ENCODE peak calls at places on chromosomes 16 and 17, in four cellular contexts. F is WTC11, B is H9, V is OCI-LY7. U is an unnamed sample.

GRCh38 chr17:33778505-33779398 is 476.3 kb upstream of the CCL2 start:
- DNase-seq in V (peak; percentile 50), B (peak; percentile 65), F (peak; percentile 45), U (peak; percentile 58)

GRCh38 chr17:55420776-55421178 is 858 bp downstream of the MMD start:
- DNase-seq in V (peak; percentile 66), F (peak; percentile 40), B (no peak), U (peak; percentile 50)

GRCh38 chr17:33667052-33667509 is 374.0 kb upstream of the ASIC2 start:
- DNase-seq in V (no peak), B (no peak), F (no peak), U (no peak)

GRCh38 chr17:72119963-72120877 is 600 bp upstream of the SOX9 start:
- DNase-seq in B (peak; percentile 76), V (no peak), F (peak; percentile 46), U (peak; percentile 43)

GRCh38 chr17:9937164-9937835 is 32.2 kb upstream of the RCVRN start:
- DNase-seq in V (no peak), F (no peak), B (no peak), U (no peak)

GRCh38 chr17:76720211-76720610 is 6.2 kb downstream of the JMJD6 start:
- DNase-seq in F (no peak), B (no peak), V (no peak), U (no peak)

GRCh38 chr17:42288985-42289862 is 926 bp downstream of the STAT5A start:
- DNase-seq in F (peak; percentile 48), B (peak; percentile 78), V (no peak), U (no peak)

GRCh38 chr16:89449726-89450335 is 40.5 kb downstream of the ANKRD11 start:
- DNase-seq in B (no peak), F (no peak), V (peak; percentile 20), U (no peak)

GRCh38 chr17:47604268-47604927 is 45.3 kb upstream of the KPNB1 start:
- DNase-seq in B (no peak), F (no peak), V (no peak), U (no peak)

DNA sequence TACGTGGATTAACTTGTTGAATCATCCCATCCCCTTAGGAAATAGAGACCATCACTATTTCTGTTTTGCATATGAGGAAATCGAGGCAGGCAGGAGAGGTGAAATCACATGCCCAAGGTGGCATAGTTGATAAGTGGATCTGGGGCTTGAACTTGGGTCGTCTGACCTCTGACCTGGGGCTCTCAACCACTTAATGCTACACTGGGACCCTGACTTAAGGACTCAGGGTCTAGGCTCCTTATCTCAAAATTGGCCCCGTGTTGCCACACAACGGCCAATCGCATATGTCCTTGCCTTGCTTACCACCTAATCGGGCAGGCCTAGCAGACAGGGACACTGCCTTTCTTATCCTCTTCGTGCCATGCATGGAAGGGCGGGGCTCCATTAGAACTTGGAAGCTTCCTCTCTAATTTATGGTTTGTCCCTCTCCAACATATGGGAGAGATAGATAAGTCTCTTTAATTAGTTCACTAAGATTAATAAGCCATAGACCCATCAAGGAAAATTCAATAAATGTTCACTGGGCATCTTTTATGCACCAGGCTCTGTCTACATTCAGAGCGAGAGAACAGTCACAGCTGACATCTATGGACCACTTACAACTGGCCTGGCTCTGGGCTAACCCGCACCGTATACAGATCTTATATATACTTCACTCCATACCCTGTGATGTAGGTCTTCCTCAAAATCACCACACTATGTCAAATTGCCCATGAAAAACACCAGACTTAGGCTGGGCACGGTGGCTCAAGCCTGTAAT is 35.0 kb downstream of the CDH1 start:
- DNase-seq in F (no peak), B (no peak), V (no peak), U (no peak)
- TF ChIP-seq CTCF in F (no peak), B (no peak), V (no peak), U (no peak)

GRCh38 chr17:79721993-79722671 is 8.6 kb upstream of the ENPP7 start:
- DNase-seq in V (peak; percentile 35), F (peak; percentile 31), B (peak; percentile 71), U (no peak)
- TF ChIP-seq CTCF in V (peak; percentile 62), F (peak; percentile 27), B (peak; percentile 70), U (peak; percentile 33)

DNA sequence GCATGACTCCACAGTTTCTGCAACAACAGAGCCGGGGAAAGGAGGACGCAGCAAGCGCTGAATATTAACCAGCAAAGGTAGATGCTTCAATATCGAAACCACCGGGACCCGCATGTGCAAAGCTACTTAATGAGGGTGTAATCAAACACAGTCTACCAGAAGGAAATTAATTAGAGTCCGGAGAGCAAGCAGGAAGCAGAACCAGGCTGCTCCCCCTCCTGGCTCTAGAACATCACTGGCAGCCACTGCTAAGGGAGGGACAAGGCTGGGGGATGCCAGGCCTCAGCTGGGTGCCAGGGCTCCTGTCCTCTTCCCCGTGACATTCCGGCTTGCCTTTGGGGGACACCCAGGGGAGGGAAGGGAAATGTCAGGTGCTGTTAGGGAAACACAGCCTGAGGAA is 21.7 kb downstream of the LRRC75A start:
- DNase-seq in F (no peak), V (no peak), B (peak; percentile 37), U (no peak)
- TF ChIP-seq CTCF in F (no peak), V (no peak), B (peak; percentile 14), U (no peak)

DNA sequence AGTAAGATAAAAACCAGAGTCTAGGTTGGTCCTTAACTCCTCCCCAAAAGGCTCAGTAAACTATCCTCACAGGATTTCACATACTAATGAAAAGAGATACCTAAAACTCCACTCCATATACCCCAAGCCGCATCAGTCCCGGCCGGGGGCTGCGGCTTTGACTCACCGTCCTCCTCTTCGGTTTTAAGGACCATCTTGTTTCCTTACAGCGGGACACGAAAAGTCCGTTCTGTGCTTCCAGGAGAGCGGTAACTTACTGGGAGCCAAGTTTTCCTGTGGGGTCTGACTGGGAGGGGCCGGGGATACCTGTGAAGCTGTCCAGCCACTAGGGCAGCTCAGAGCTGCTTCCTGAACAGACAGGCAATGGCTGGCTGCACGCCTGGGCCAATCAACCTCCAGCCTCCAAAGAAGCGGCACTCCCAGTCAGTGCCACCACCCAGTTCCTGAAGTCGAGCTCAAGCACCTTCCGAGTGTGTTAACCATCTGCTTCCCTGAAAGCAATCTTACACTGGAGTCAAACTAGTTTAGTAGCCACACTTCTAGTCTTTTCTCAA is 45.5 kb downstream of the CYTH1 start:
- DNase-seq in B (peak; percentile 91), V (peak; percentile 91), F (peak; percentile 32), U (no peak)
- TF ChIP-seq CTCF in B (peak; percentile 16), V (peak; percentile 33), F (no peak), U (no peak)

GRCh38 chr16:11404608-11405007 is 59.3 kb downstream of the RMI2 start:
- DNase-seq in V (no peak), B (no peak), F (no peak), U (no peak)
- TF ChIP-seq CTCF in V (no peak), B (no peak), F (no peak), U (no peak)

DNA sequence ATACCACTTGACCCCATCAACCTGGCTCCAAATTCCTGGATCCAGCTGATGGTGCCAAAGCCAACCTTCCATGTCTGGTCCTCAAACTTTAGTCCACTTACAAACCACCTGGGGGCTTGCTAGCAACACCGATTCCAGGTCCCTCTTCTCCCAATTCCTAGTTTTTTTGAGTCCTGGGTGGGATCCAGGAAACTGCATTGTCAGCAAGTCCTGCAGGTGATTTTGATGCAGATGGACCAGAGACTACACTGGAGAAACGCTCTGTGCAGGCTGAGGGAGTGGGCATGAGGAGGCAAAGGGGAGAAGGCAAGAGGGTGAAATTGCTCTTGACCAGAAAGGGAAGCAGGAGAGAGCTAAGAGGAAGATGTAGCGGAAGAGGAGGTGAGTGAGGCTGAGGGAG is 21.0 kb upstream of the NOS2 start:
- DNase-seq in F (no peak), B (no peak), V (no peak), U (no peak)
- TF ChIP-seq CTCF in F (no peak), B (no peak), V (no peak), U (no peak)

GRCh38 chr17:57986841-57987581 is 1.0 kb downstream of the VEZF1 start:
- DNase-seq in F (peak; percentile 40), B (no peak), V (no peak), U (peak; percentile 47)

GRCh38 chr17:57988301-57989010 is 402 bp upstream of the VEZF1 start:
- DNase-seq in F (peak; percentile 52), B (peak; percentile 82), V (peak; percentile 83), U (no peak)

GRCh38 chr17:57987582-57988300 is at the start of gene VEZF1:
- DNase-seq in F (peak; percentile 76), B (peak; percentile 83), V (peak; percentile 89), U (peak; percentile 77)

GRCh38 chr17:57990037-57990436 is 2.0 kb upstream of the VEZF1 start:
- DNase-seq in F (no peak), B (no peak), V (no peak), U (no peak)

DNA sequence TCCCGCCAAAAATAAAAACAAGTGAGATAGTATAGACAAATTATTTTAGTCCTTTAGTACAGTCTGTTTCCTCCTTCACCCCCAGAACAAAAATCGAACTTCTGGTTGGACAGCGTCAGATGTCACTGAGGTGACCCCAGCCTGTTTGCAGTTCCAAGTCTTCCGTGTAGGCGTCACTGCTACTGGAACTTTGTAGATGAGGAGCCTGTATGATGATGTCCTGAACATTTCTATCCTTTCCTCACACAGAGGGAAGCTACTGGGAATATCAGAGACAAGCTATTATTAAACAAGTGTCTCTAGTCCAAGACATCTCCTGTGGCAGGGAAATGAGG is 924 bp upstream of the VEZF1 start:
- DNase-seq in F (no peak), V (no peak), B (no peak), U (no peak)
- TF ChIP-seq CTCF in F (no peak), V (no peak), B (no peak), U (no peak)